ENCODE peak calls at places on chromosomes 13 and 19, in five cellular contexts. S is endodermal cell, L is astrocyte of the spinal cord, R is stomach, V is K562. W is an unnamed sample.

GRCh38 chr13:112652512-112653458 is 37.1 kb upstream of the ATP11A start:
- DNase-seq in L (no peak), R (no peak), V (no peak), S (no peak), W (no peak)

GRCh38 chr13:106418556-106418955 is 116.9 kb downstream of the EFNB2 start:
- DNase-seq in S (no peak), V (no peak), R (no peak), L (peak; percentile 78), W (no peak)

GRCh38 chr13:79462895-79463294 is 18.1 kb upstream of the NDFIP2 start:
- DNase-seq in S (no peak), V (no peak), L (no peak), R (no peak), W (no peak)

GRCh38 chr19:45340232-45340898 is at the start of gene KLC3:
- DNase-seq in V (peak; percentile 96), R (peak; percentile 75), S (peak; percentile 90), L (no peak), W (no peak)

GRCh38 chr19:10292206-10292788 is 2.5 kb downstream of the ICAM5 start:
- DNase-seq in R (peak; percentile 82), L (peak; percentile 24), V (peak; percentile 86), S (peak; percentile 98), W (peak; percentile 68)

GRCh38 chr13:95212962-95213850 is 88.0 kb downstream of the ABCC4 start:
- DNase-seq in L (no peak), R (no peak), V (no peak), S (no peak), W (no peak)

GRCh38 chr19:30448386-30449130 is 76.4 kb downstream of the ZNF536 start:
- DNase-seq in L (no peak), S (no peak), R (no peak), V (no peak), W (no peak)

GRCh38 chr13:49655906-49656305 is 27.6 kb downstream of the ARL11 start:
- DNase-seq in R (no peak), S (no peak), V (no peak), L (no peak), W (no peak)

DNA sequence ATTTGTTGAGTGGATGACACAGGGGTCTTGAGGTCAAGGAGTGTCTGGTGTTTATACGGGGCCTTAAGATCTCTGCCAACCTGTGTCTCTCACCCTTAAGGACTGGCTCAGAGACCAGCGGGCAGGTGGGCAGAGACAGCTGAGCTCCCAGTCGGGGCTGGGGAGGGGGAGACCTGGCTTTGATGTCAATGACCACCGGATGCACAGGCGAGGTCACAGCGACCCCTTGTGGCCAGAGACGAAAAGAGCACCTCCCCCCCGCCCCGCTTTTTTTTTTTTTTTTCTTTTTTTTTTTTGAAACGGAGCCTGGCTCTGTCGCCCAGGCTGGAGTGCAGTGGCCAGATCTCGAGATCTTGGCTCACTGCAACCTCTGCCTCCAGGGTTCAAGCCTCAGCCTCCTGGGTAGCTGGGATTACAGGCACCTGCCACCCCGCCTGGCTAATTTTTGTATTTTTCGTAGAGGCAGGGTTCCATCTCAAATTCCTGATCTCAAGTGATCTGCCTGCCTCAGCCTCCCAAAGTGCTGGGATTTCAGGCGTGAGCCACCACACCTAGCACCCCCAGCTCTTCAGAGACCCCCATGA is 12.1 kb upstream of the KLK14 start:
- DNase-seq in L (no peak), V (peak; percentile 85), S (peak; percentile 89), R (peak; percentile 45), W (peak; percentile 12)
- TF ChIP-seq CTCF in L (peak; percentile 70), V (peak; percentile 83), S (peak; percentile 90), R (peak; percentile 81), W (peak; percentile 56)

DNA sequence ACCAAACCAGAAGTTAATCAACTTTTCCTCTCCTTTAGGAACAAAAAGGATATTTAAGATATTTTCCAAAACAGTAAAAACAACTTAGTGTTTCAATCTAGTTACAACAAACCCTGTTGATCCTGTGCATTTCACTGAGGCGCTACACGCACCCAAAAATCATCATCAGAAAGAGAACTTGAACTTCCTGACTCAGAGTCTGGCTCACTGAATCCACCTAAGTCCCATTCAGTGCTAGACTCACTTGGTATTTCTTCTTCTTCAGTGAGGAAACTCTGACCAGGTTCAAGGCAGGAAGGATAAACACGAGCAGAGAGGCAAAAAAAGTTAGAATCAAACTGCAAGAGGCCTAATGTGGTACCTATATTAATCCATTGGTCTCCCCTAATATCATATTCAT is 2.2 kb downstream of the KBTBD6 start:
- DNase-seq in L (no peak), S (no peak), V (no peak), R (no peak), W (no peak)
- H3K4me3 ChIP-seq in L (no peak overlapping the region), S (peak overlapping the region; percentile 70), V (peak overlapping the region; percentile 30), R (no peak overlapping the region), W (no peak overlapping the region)

GRCh38 chr19:46621191-46622117 is 3.4 kb downstream of the PTGIR start:
- DNase-seq in S (no peak), L (no peak), V (no peak), R (no peak), W (no peak)
- TF ChIP-seq CTCF in S (peak; percentile 63), L (peak; percentile 24), V (no peak), R (no peak), W (peak; percentile 5)

GRCh38 chr13:24746618-24747247 is 17.2 kb upstream of the RNF17 start:
- DNase-seq in V (no peak), L (peak; percentile 5), S (peak; percentile 89), R (no peak), W (no peak)

GRCh38 chr13:24745516-24745860 is 18.5 kb upstream of the RNF17 start:
- DNase-seq in V (no peak), R (no peak), S (no peak), L (no peak), W (no peak)

GRCh38 chr13:24744247-24744646 is 19.7 kb upstream of the RNF17 start:
- DNase-seq in V (no peak), S (no peak), L (no peak), R (no peak), W (no peak)

GRCh38 chr13:24745861-24746617 is 17.9 kb upstream of the RNF17 start:
- DNase-seq in L (peak; percentile 5), V (no peak), R (no peak), S (peak; percentile 64), W (no peak)

DNA sequence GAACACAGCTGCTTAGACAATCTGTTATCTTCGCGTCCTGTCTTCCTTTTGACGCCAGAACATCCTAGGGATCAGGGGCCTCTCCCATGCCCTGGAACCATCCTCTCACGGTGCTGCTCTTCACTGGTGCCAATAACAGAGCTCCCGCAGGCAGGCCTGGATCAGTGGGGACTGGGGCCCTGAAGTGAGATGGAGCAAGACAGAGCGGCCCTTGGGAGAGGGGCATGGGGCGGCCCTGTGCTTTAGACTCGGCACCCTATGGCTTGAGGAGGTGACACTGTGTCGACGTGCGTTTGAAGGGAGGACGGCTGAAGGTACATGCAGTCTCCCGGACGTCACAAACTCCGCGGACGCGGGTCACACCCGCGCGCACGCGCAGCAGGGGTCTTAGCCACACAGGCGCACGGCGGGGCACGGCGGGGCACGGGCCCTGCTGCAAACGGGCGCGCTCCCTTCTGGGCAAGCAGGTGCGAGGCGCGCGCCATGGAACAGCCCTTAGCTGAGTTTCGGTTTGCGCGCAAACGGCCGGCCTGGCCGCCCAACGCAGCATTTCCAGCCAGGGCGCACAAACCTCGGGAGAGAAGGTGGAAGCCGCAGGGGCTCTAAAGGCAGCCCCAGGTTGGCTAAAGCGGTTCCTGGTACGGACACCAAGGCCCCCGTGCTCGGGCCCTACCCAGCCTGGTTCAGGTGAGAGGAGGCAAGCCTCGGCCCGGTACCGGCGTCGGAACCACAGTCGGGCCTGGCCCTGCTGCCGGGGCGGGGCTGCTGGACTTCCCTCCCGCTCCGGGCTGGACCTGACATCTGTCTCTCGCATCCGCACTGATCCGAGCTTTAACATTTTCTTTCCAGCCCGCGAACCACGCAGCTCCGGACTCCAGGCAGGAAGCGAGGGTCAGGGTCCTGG is 16.5 kb upstream of the RNF17 start:
- DNase-seq in R (no peak), S (peak; percentile 78), L (peak; percentile 13), V (no peak), W (no peak)
- H3K4me3 ChIP-seq in R (peak overlapping the region; percentile 46), S (peak overlapping the region; percentile 79), L (no peak overlapping the region), V (no peak overlapping the region), W (peak overlapping the region; percentile 27)

W was measured in fibroblast of pulmonary artery.